ENCODE peak calls at places on chromosomes 7 and 10, in five cellular contexts. T is GM12878, U is NT2/D1, E is HepG2, Y is H1. C is an unnamed sample.

GRCh38 chr10:124294811-124295770 is 123.6 kb downstream of the OAT start:
- DNase-seq in T (no peak), U (no peak), E (no peak), Y (no peak), C (no peak)

GRCh38 chr10:112295853-112296830 is 12.9 kb downstream of the TECTB start:
- DNase-seq in T (no peak), U (no peak), E (peak), Y (no peak), C (no peak)

GRCh38 chr10:77801474-77802238 is 124.9 kb downstream of the DLG5 start:
- DNase-seq in T (peak), U (no peak), E (no peak), Y (no peak), C (no peak)

GRCh38 chr7:47614450-47614849 is 32.5 kb upstream of the TNS3 start:
- DNase-seq in T (no peak), U (no peak), E (no peak), Y (no peak), C (no peak)

GRCh38 chr10:28367865-28368541 is 65.1 kb upstream of the MPP7 start:
- DNase-seq in T (peak), U (no peak), E (no peak), Y (no peak), C (no peak)

GRCh38 chr7:66205736-66206080 is 574 bp downstream of the TPST1 start:
- DNase-seq in T (no peak), U (no peak), E (no peak), Y (no peak), C (no peak)

GRCh38 chr7:44970521-44971051 is 8.2 kb downstream of the MYO1G start:
- DNase-seq in T (no peak), U (no peak), E (no peak), Y (no peak), C (no peak)

GRCh38 chr7:98565114-98565513 is 52.0 kb upstream of the NPTX2 start:
- DNase-seq in T (no peak), U (no peak), E (no peak), Y (no peak), C (no peak)

GRCh38 chr7:99599836-99600235 is 1.8 kb downstream of the TMEM225B start:
- DNase-seq in T (no peak), U (no peak), E (no peak), Y (no peak), C (no peak)

GRCh38 chr7:69208848-69209247 is 389.4 kb upstream of the AUTS2 start:
- DNase-seq in T (peak), U (no peak), E (no peak), Y (no peak), C (no peak)

GRCh38 chr10:46273506-46274477 is 13.0 kb upstream of the ANTXRL start:
- DNase-seq in T (no peak), U (no peak), E (peak), Y (no peak), C (no peak)
- TF ChIP-seq SUZ12 in T (no peak), U (no peak), E (no peak), Y (no peak), C (no peak)

DNA sequence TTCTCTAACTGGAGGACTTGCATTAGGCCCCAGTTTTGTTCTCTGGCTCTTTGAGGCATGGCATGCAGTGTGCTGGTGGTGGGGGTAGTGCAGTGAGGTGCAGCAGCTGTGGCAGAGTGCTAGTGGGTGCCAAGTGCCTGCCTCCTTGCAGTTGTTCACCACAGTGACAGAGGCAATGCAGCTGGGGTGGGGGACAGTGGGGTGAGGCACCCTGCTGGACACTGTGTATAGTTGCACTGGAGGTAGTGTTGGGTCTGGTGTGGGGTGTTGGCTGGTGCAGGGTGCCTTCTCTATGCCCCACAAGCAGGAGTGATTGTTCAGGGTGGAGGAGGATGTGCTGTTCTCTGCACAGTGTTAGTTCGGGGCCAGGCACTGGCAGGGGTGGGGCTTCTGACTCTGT is 21.7 kb upstream of the KEL start:
- DNase-seq in T (no peak), U (no peak), E (no peak), Y (no peak), C (no peak)
- TF ChIP-seq SUZ12 in T (no peak), U (no peak), E (no peak), Y (no peak), C (no peak)

GRCh38 chr10:5919568-5919967 is 29.5 kb downstream of the FBH1 start:
- DNase-seq in T (no peak), U (no peak), E (no peak), Y (no peak), C (no peak)
- TF ChIP-seq SUZ12 in T (no peak), U (no peak), E (no peak), Y (no peak), C (no peak)

GRCh38 chr10:107847620-107848019 is 683.1 kb upstream of the SORCS1 start:
- DNase-seq in T (no peak), U (no peak), E (no peak), Y (no peak), C (no peak)
- TF ChIP-seq SUZ12 in T (no peak), U (no peak), E (no peak), Y (no peak), C (no peak)